ENCODE peak calls at places on chromosomes 11 and 22, in eight cellular contexts. One of them, this sample, is unnamed.

GRCh38 chr11:12064136-12064953 is 46.0 kb upstream of the MICAL2 start:
- DNase-seq in WTC11: no peak
- DNase-seq in AG04450: no peak
- DNase-seq in aorta: no peak
- DNase-seq in T-helper 17 cell: no peak
- DNase-seq in lung microvascular endothelial cell: no peak
- DNase-seq in WERI-Rb-1: no peak
- DNase-seq in NCI-H345: no peak
- DNase-seq in this sample: no peak

GRCh38 chr11:123580557-123581275 is 73.7 kb downstream of the SCN3B start:
- DNase-seq in T-helper 17 cell: peak
- DNase-seq in NCI-H345: peak
- DNase-seq in AG04450: no peak
- DNase-seq in lung microvascular endothelial cell: peak
- DNase-seq in WERI-Rb-1: peak
- DNase-seq in WTC11: peak
- DNase-seq in aorta: peak
- DNase-seq in this sample: peak

GRCh38 chr11:8055111-8055835 is 25.7 kb upstream of the TUB start:
- DNase-seq in WERI-Rb-1: no peak
- DNase-seq in NCI-H345: no peak
- DNase-seq in aorta: no peak
- DNase-seq in WTC11: peak
- DNase-seq in lung microvascular endothelial cell: no peak
- DNase-seq in T-helper 17 cell: no peak
- DNase-seq in AG04450: no peak
- DNase-seq in this sample: no peak

GRCh38 chr11:490186-490929 is 16.7 kb downstream of the RNH1 start:
- DNase-seq in lung microvascular endothelial cell: no peak
- DNase-seq in aorta: no peak
- DNase-seq in T-helper 17 cell: no peak
- DNase-seq in WERI-Rb-1: no peak
- DNase-seq in NCI-H345: no peak
- DNase-seq in AG04450: no peak
- DNase-seq in WTC11: no peak
- DNase-seq in this sample: no peak

GRCh38 chr11:117932426-117932825 is 3.2 kb upstream of the TMPRSS13 start:
- DNase-seq in WERI-Rb-1: no peak
- DNase-seq in NCI-H345: no peak
- DNase-seq in AG04450: no peak
- DNase-seq in lung microvascular endothelial cell: no peak
- DNase-seq in WTC11: no peak
- DNase-seq in T-helper 17 cell: no peak
- DNase-seq in aorta: no peak
- DNase-seq in this sample: no peak

GRCh38 chr22:37260939-37261338 is 16.9 kb upstream of the RAC2 start:
- DNase-seq in WTC11: peak
- DNase-seq in NCI-H345: peak
- DNase-seq in WERI-Rb-1: peak
- DNase-seq in lung microvascular endothelial cell: peak
- DNase-seq in T-helper 17 cell: peak
- DNase-seq in aorta: peak
- DNase-seq in AG04450: no peak
- DNase-seq in this sample: peak

GRCh38 chr22:19121631-19122142 is 525 bp downstream of the DGCR2 start:
- DNase-seq in aorta: peak
- DNase-seq in AG04450: no peak
- DNase-seq in WERI-Rb-1: peak
- DNase-seq in T-helper 17 cell: peak
- DNase-seq in NCI-H345: peak
- DNase-seq in WTC11: peak
- DNase-seq in lung microvascular endothelial cell: peak
- DNase-seq in this sample: peak

GRCh38 chr11:57568330-57568766 is 876 bp upstream of the UBE2L6 start:
- DNase-seq in WTC11: no peak
- DNase-seq in lung microvascular endothelial cell: no peak
- DNase-seq in NCI-H345: peak
- DNase-seq in WERI-Rb-1: no peak
- DNase-seq in T-helper 17 cell: no peak
- DNase-seq in aorta: no peak
- DNase-seq in AG04450: peak
- DNase-seq in this sample: no peak

GRCh38 chr11:128530119-128531091 is 57.0 kb downstream of the ETS1 start:
- DNase-seq in aorta: peak
- DNase-seq in NCI-H345: no peak
- DNase-seq in WTC11: no peak
- DNase-seq in AG04450: peak
- DNase-seq in WERI-Rb-1: no peak
- DNase-seq in lung microvascular endothelial cell: peak
- DNase-seq in T-helper 17 cell: no peak
- DNase-seq in this sample: no peak

GRCh38 chr11:134861490-134862107 is 449.6 kb upstream of the B3GAT1 start:
- DNase-seq in T-helper 17 cell: no peak
- DNase-seq in WERI-Rb-1: no peak
- DNase-seq in WTC11: peak
- DNase-seq in lung microvascular endothelial cell: no peak
- DNase-seq in aorta: no peak
- DNase-seq in NCI-H345: no peak
- DNase-seq in AG04450: no peak
- DNase-seq in this sample: no peak

GRCh38 chr11:12318791-12319733 is 58.3 kb upstream of the PARVA start:
- DNase-seq in lung microvascular endothelial cell: no peak
- DNase-seq in NCI-H345: peak
- DNase-seq in aorta: no peak
- DNase-seq in WTC11: no peak
- DNase-seq in WERI-Rb-1: peak
- DNase-seq in AG04450: peak
- DNase-seq in T-helper 17 cell: no peak
- DNase-seq in this sample: no peak

GRCh38 chr22:20026204-20026908 is 5.4 kb downstream of the TANGO2 start:
- DNase-seq in lung microvascular endothelial cell: no peak
- DNase-seq in T-helper 17 cell: no peak
- DNase-seq in aorta: no peak
- DNase-seq in WERI-Rb-1: no peak
- DNase-seq in WTC11: no peak
- DNase-seq in AG04450: no peak
- DNase-seq in NCI-H345: no peak
- DNase-seq in this sample: peak

GRCh38 chr11:66937334-66937733 is 20.8 kb downstream of the PC start:
- DNase-seq in aorta: no peak
- DNase-seq in AG04450: no peak
- DNase-seq in WERI-Rb-1: no peak
- DNase-seq in WTC11: no peak
- DNase-seq in lung microvascular endothelial cell: no peak
- DNase-seq in T-helper 17 cell: no peak
- DNase-seq in NCI-H345: no peak
- DNase-seq in this sample: no peak

GRCh38 chr11:84103096-84103495 is 816.9 kb upstream of the CCDC90B start:
- DNase-seq in NCI-H345: peak
- DNase-seq in T-helper 17 cell: no peak
- DNase-seq in lung microvascular endothelial cell: no peak
- DNase-seq in WERI-Rb-1: no peak
- DNase-seq in WTC11: no peak
- DNase-seq in aorta: no peak
- DNase-seq in AG04450: no peak
- DNase-seq in this sample: peak

GRCh38 chr11:45805305-45806071 is 539 bp downstream of the SLC35C1 start:
- DNase-seq in NCI-H345: peak
- DNase-seq in WTC11: peak
- DNase-seq in AG04450: no peak
- DNase-seq in aorta: peak
- DNase-seq in WERI-Rb-1: peak
- DNase-seq in lung microvascular endothelial cell: peak
- DNase-seq in T-helper 17 cell: no peak
- DNase-seq in this sample: peak

GRCh38 chr22:19717691-19718254 is 3.5 kb downstream of the SEPTIN5 start:
- DNase-seq in aorta: peak
- DNase-seq in NCI-H345: peak
- DNase-seq in WERI-Rb-1: peak
- DNase-seq in lung microvascular endothelial cell: peak
- DNase-seq in T-helper 17 cell: peak
- DNase-seq in WTC11: peak
- DNase-seq in AG04450: peak
- DNase-seq in this sample: peak

GRCh38 chr11:44615041-44615513 is 49.6 kb downstream of the CD82 start:
- DNase-seq in aorta: peak
- DNase-seq in lung microvascular endothelial cell: no peak
- DNase-seq in NCI-H345: no peak
- DNase-seq in WERI-Rb-1: no peak
- DNase-seq in AG04450: no peak
- DNase-seq in T-helper 17 cell: no peak
- DNase-seq in WTC11: peak
- DNase-seq in this sample: no peak

GRCh38 chr11:74699615-74700396 is 31.4 kb downstream of the CHRDL2 start:
- DNase-seq in NCI-H345: no peak
- DNase-seq in WERI-Rb-1: no peak
- DNase-seq in AG04450: no peak
- DNase-seq in aorta: no peak
- DNase-seq in WTC11: no peak
- DNase-seq in T-helper 17 cell: no peak
- DNase-seq in lung microvascular endothelial cell: no peak
- DNase-seq in this sample: no peak

GRCh38 chr11:128116447-128117240 is 470.7 kb downstream of the ETS1 start:
- DNase-seq in aorta: no peak
- DNase-seq in NCI-H345: peak
- DNase-seq in WERI-Rb-1: peak
- DNase-seq in T-helper 17 cell: no peak
- DNase-seq in AG04450: no peak
- DNase-seq in lung microvascular endothelial cell: no peak
- DNase-seq in WTC11: no peak
- DNase-seq in this sample: no peak

GRCh38 chr11:65639623-65640482 is 2.0 kb downstream of the SIPA1 start:
- DNase-seq in lung microvascular endothelial cell: peak
- DNase-seq in WERI-Rb-1: no peak
- DNase-seq in WTC11: no peak
- DNase-seq in NCI-H345: peak
- DNase-seq in T-helper 17 cell: peak
- DNase-seq in aorta: no peak
- DNase-seq in AG04450: no peak
- DNase-seq in this sample: no peak

GRCh38 chr11:84663731-84664130 is 963.4 kb downstream of the DLG2 start:
- DNase-seq in WERI-Rb-1: no peak
- DNase-seq in NCI-H345: no peak
- DNase-seq in T-helper 17 cell: no peak
- DNase-seq in AG04450: no peak
- DNase-seq in lung microvascular endothelial cell: no peak
- DNase-seq in WTC11: no peak
- DNase-seq in aorta: no peak
- DNase-seq in this sample: no peak

GRCh38 chr11:34075178-34075820 is 23.8 kb downstream of the CAPRIN1 start:
- DNase-seq in NCI-H345: no peak
- DNase-seq in WERI-Rb-1: no peak
- DNase-seq in WTC11: no peak
- DNase-seq in AG04450: no peak
- DNase-seq in T-helper 17 cell: no peak
- DNase-seq in lung microvascular endothelial cell: peak
- DNase-seq in aorta: no peak
- DNase-seq in this sample: no peak

GRCh38 chr11:3215346-3216026 is 3.1 kb downstream of the MRGPRG start:
- DNase-seq in WTC11: peak
- DNase-seq in aorta: peak
- DNase-seq in lung microvascular endothelial cell: no peak
- DNase-seq in NCI-H345: no peak
- DNase-seq in AG04450: no peak
- DNase-seq in WERI-Rb-1: peak
- DNase-seq in T-helper 17 cell: no peak
- DNase-seq in this sample: no peak

GRCh38 chr11:112285918-112286317 is 25.3 kb upstream of the PLET1 start:
- DNase-seq in T-helper 17 cell: no peak
- DNase-seq in NCI-H345: no peak
- DNase-seq in AG04450: no peak
- DNase-seq in aorta: no peak
- DNase-seq in lung microvascular endothelial cell: peak
- DNase-seq in WERI-Rb-1: no peak
- DNase-seq in WTC11: no peak
- DNase-seq in this sample: no peak

GRCh38 chr11:101049123-101049522 is 80.5 kb downstream of the PGR start:
- DNase-seq in NCI-H345: no peak
- DNase-seq in lung microvascular endothelial cell: no peak
- DNase-seq in WERI-Rb-1: no peak
- DNase-seq in AG04450: no peak
- DNase-seq in T-helper 17 cell: no peak
- DNase-seq in WTC11: no peak
- DNase-seq in aorta: no peak
- DNase-seq in this sample: no peak

GRCh38 chr22:35195821-35196220 is 61.5 kb upstream of the HMGXB4 start:
- DNase-seq in lung microvascular endothelial cell: no peak
- DNase-seq in T-helper 17 cell: no peak
- DNase-seq in WERI-Rb-1: no peak
- DNase-seq in AG04450: no peak
- DNase-seq in WTC11: no peak
- DNase-seq in NCI-H345: no peak
- DNase-seq in aorta: no peak
- DNase-seq in this sample: no peak

GRCh38 chr11:45048870-45049825 is 97.3 kb upstream of the PRDM11 start:
- DNase-seq in lung microvascular endothelial cell: no peak
- DNase-seq in WERI-Rb-1: peak
- DNase-seq in WTC11: no peak
- DNase-seq in AG04450: no peak
- DNase-seq in NCI-H345: peak
- DNase-seq in aorta: no peak
- DNase-seq in T-helper 17 cell: no peak
- DNase-seq in this sample: peak

GRCh38 chr22:25572708-25573161 is 8.3 kb downstream of the GRK3 start:
- DNase-seq in T-helper 17 cell: no peak
- DNase-seq in lung microvascular endothelial cell: no peak
- DNase-seq in AG04450: no peak
- DNase-seq in aorta: no peak
- DNase-seq in NCI-H345: no peak
- DNase-seq in WERI-Rb-1: no peak
- DNase-seq in WTC11: no peak
- DNase-seq in this sample: no peak

GRCh38 chr11:69599502-69599901 is 41.5 kb upstream of the CCND1 start:
- DNase-seq in WTC11: no peak
- DNase-seq in AG04450: no peak
- DNase-seq in aorta: no peak
- DNase-seq in NCI-H345: no peak
- DNase-seq in WERI-Rb-1: peak
- DNase-seq in T-helper 17 cell: no peak
- DNase-seq in lung microvascular endothelial cell: no peak
- DNase-seq in this sample: no peak

GRCh38 chr11:74417860-74418508 is 19.8 kb upstream of the PGM2L1 start:
- DNase-seq in T-helper 17 cell: no peak
- DNase-seq in NCI-H345: no peak
- DNase-seq in AG04450: no peak
- DNase-seq in WTC11: no peak
- DNase-seq in aorta: no peak
- DNase-seq in lung microvascular endothelial cell: peak
- DNase-seq in WERI-Rb-1: no peak
- DNase-seq in this sample: no peak

GRCh38 chr11:131674051-131674755 is 303.8 kb downstream of the NTM start:
- DNase-seq in AG04450: peak
- DNase-seq in lung microvascular endothelial cell: peak
- DNase-seq in WTC11: peak
- DNase-seq in T-helper 17 cell: no peak
- DNase-seq in NCI-H345: peak
- DNase-seq in aorta: peak
- DNase-seq in WERI-Rb-1: peak
- DNase-seq in this sample: peak

GRCh38 chr11:85076535-85077330 is 550.4 kb downstream of the DLG2 start:
- DNase-seq in aorta: no peak
- DNase-seq in lung microvascular endothelial cell: no peak
- DNase-seq in WERI-Rb-1: no peak
- DNase-seq in T-helper 17 cell: no peak
- DNase-seq in WTC11: no peak
- DNase-seq in AG04450: no peak
- DNase-seq in NCI-H345: no peak
- DNase-seq in this sample: no peak

GRCh38 chr22:36160499-36160942 is at the start of gene APOL3:
- DNase-seq in T-helper 17 cell: peak
- DNase-seq in WERI-Rb-1: no peak
- DNase-seq in aorta: peak
- DNase-seq in WTC11: no peak
- DNase-seq in AG04450: no peak
- DNase-seq in lung microvascular endothelial cell: peak
- DNase-seq in NCI-H345: no peak
- DNase-seq in this sample: no peak

GRCh38 chr11:60130496-60130895 is 42.0 kb downstream of the MS4A2 start:
- DNase-seq in aorta: no peak
- DNase-seq in NCI-H345: peak
- DNase-seq in lung microvascular endothelial cell: peak
- DNase-seq in WTC11: peak
- DNase-seq in AG04450: no peak
- DNase-seq in T-helper 17 cell: no peak
- DNase-seq in WERI-Rb-1: peak
- DNase-seq in this sample: no peak

This sample was measured in glutamatergic neuron.